ENCODE peak calls at places on chromosomes 13 and 19, in four cellular contexts. Y is choroid plexus epithelial cell, W is ascending aorta, Z is kidney epithelial cell. S is an unnamed sample.

GRCh38 chr19:30046522-30046921 is 104.5 kb downstream of the URI1 start:
- DNase-seq in Y (peak; percentile 78), W (no peak), Z (no peak), S (no peak)

GRCh38 chr19:8430650-8431049 is 14.1 kb upstream of the HNRNPM start:
- DNase-seq in Y (no peak), W (no peak), Z (no peak), S (no peak)

GRCh38 chr13:51315658-51316057 is 23.8 kb upstream of the SERPINE3 start:
- DNase-seq in Y (peak; percentile 63), W (no peak), Z (peak; percentile 50), S (no peak)

GRCh38 chr19:53511933-53512374 is 26.0 kb upstream of the ZNF331 start:
- DNase-seq in Y (peak; percentile 85), W (peak; percentile 74), Z (no peak), S (no peak)

GRCh38 chr13:42333613-42334328 is 61.8 kb downstream of the AKAP11 start:
- DNase-seq in Y (peak; percentile 84), W (no peak), Z (peak; percentile 4), S (no peak)

GRCh38 chr19:3977242-3978143 is 6.6 kb upstream of the DAPK3 start:
- DNase-seq in Y (no peak), W (no peak), Z (no peak), S (no peak)

GRCh38 chr13:51728972-51729371 is 75.0 kb downstream of the DHRS12 start:
- DNase-seq in Y (peak; percentile 93), W (no peak), Z (no peak), S (no peak)

GRCh38 chr19:22595918-22596341 is 38.2 kb upstream of the ZNF492 start:
- DNase-seq in Y (no peak), W (peak; percentile 82), Z (no peak), S (no peak)

GRCh38 chr13:89937420-89937819 is 1410.1 kb upstream of the MIR17HG start:
- DNase-seq in Y (no peak), W (no peak), Z (no peak), S (no peak)

GRCh38 chr19:50325310-50326100 is 3.7 kb downstream of the KCNC3 start:
- DNase-seq in Y (peak; percentile 53), W (no peak), Z (no peak), S (no peak)

GRCh38 chr13:107124129-107124718 is 556.3 kb upstream of the ARGLU1 start:
- DNase-seq in Y (peak; percentile 43), W (no peak), Z (no peak), S (no peak)

GRCh38 chr19:15469513-15470297 is 5.4 kb upstream of the RASAL3 start:
- DNase-seq in Y (no peak), W (no peak), Z (no peak), S (no peak)

GRCh38 chr19:11279505-11280236 is 16.3 kb upstream of the TSPAN16 start:
- DNase-seq in Y (no peak), W (no peak), Z (no peak), S (no peak)

GRCh38 chr19:496333-496634 is at the start of gene MADCAM1:
- DNase-seq in Y (no peak), W (no peak), Z (no peak), S (no peak)

GRCh38 chr19:30667227-30667626 is 295.0 kb downstream of the ZNF536 start:
- DNase-seq in Y (no peak), W (peak; percentile 37), Z (no peak), S (no peak)

GRCh38 chr19:51327066-51327985 is 14.6 kb downstream of the VSIG10L start:
- DNase-seq in Y (peak; percentile 60), W (no peak), Z (no peak), S (no peak)

GRCh38 chr13:52950436-52950960 is 78.1 kb upstream of the OLFM4 start:
- DNase-seq in Y (no peak), W (no peak), Z (no peak), S (no peak)

GRCh38 chr13:94534171-94534570 is 54.7 kb upstream of the DCT start:
- DNase-seq in Y (peak; percentile 9), W (no peak), Z (no peak), S (peak; percentile 1)

GRCh38 chr13:84661718-84662117 is 779.4 kb upstream of the SLITRK1 start:
- DNase-seq in Y (no peak), W (no peak), Z (no peak), S (no peak)

GRCh38 chr13:43473437-43473836 is 313.3 kb downstream of the ENOX1 start:
- DNase-seq in Y (no peak), W (no peak), Z (no peak), S (no peak)

GRCh38 chr19:3071764-3072163 is 9.5 kb upstream of the TLE5 start:
- DNase-seq in Y (no peak), W (no peak), Z (no peak), S (no peak)

GRCh38 chr13:112249644-112250610 is 126.2 kb upstream of the SPACA7 start:
- DNase-seq in Y (no peak), W (no peak), Z (no peak), S (no peak)

GRCh38 chr13:102878491-102878890 is 32.7 kb downstream of the ERCC5 start:
- DNase-seq in Y (peak; percentile 70), W (no peak), Z (no peak), S (no peak)

GRCh38 chr13:90591927-90592268 is 755.6 kb upstream of the MIR17HG start:
- DNase-seq in Y (no peak), W (no peak), Z (no peak), S (no peak)

GRCh38 chr13:64819081-64819480 is 2411.1 kb downstream of the PCDH9 start:
- DNase-seq in Y (peak; percentile 58), W (no peak), Z (no peak), S (no peak)

GRCh38 chr19:47560999-47561398 is 11.9 kb downstream of the ZNF541 start:
- DNase-seq in Y (no peak), W (no peak), Z (no peak), S (no peak)

GRCh38 chr19:52070496-52070895 is 21.9 kb upstream of the ZNF432 start:
- DNase-seq in Y (peak; percentile 92), W (no peak), Z (no peak), S (no peak)

GRCh38 chr19:50513746-50514345 is at the start of gene ASPDH:
- DNase-seq in Y (no peak), W (no peak), Z (no peak), S (no peak)

GRCh38 chr19:8028951-8029491 is 23.5 kb upstream of the CCL25 start:
- DNase-seq in Y (peak; percentile 52), W (no peak), Z (no peak), S (no peak)

GRCh38 chr19:32336259-32337111 is 8.9 kb upstream of the ZNF507 start:
- DNase-seq in Y (peak; percentile 81), W (no peak), Z (no peak), S (no peak)
- TF ChIP-seq CTCF in Y (peak; percentile 44), W (no peak), Z (no peak), S (peak; percentile 26)

GRCh38 chr19:45307361-45307760 is 15.3 kb downstream of the CKM start:
- DNase-seq in Y (no peak), W (no peak), Z (no peak), S (no peak)
- TF ChIP-seq CTCF in Y (no peak), W (no peak), Z (no peak), S (no peak)

GRCh38 chr13:38908574-38908973 is 82.1 kb downstream of the STOML3 start:
- DNase-seq in Y (no peak), W (no peak), Z (no peak), S (no peak)

DNA sequence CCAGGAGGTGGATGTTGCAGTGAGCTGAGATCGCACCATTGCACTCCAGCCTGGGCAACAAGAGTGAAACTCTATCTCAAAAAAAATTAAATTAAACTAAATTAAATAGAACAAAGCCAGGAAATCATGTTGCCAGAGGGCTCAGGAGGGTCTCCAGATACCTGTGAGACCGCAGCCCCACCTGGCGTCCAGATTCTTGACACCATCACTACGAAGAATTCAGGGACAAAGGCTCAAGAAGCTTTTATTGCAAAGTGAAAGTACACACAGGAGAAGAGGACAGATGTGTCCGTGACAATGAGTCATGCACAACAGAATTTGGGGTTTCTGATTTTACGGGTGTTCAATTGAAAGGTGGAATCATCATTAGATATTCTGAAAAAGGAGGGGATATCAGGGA is 76.6 kb downstream of the STOML3 start:
- DNase-seq in Y (no peak), W (no peak), Z (no peak), S (no peak)
- TF ChIP-seq CTCF in Y (no peak), W (no peak), Z (no peak), S (no peak)

GRCh38 chr19:58021541-58022282 is 12.1 kb upstream of the ZSCAN1 start:
- DNase-seq in Y (peak; percentile 55), W (peak; percentile 75), Z (no peak), S (no peak)
- TF ChIP-seq CTCF in Y (peak; percentile 54), W (peak; percentile 38), Z (peak; percentile 11), S (peak; percentile 41)

GRCh38 chr13:114064516-114065140 is 67.8 kb downstream of the RASA3 start:
- DNase-seq in Y (peak; percentile 60), W (no peak), Z (no peak), S (no peak)

GRCh38 chr13:114063545-114064515 is 68.6 kb downstream of the RASA3 start:
- DNase-seq in Y (peak; percentile 62), W (peak; percentile 86), Z (no peak), S (no peak)

GRCh38 chr13:114066956-114067355 is 65.5 kb downstream of the RASA3 start:
- DNase-seq in Y (no peak), W (no peak), Z (no peak), S (no peak)

GRCh38 chr13:114065926-114066774 is 66.3 kb downstream of the RASA3 start:
- DNase-seq in Y (no peak), W (no peak), Z (no peak), S (no peak)

GRCh38 chr13:114065141-114065925 is 67.1 kb downstream of the RASA3 start:
- DNase-seq in Y (peak; percentile 99), W (peak; percentile 95), Z (peak; percentile 89), S (peak; percentile 60)
- TF ChIP-seq CTCF in Y (no peak), W (no peak), Z (no peak), S (no peak)

GRCh38 chr19:49057636-49058234 is at the start of gene CGB7:
- DNase-seq in Y (peak; percentile 53), W (peak; percentile 74), Z (peak; percentile 25), S (no peak)
- TF ChIP-seq CTCF in Y (no peak), W (no peak), Z (no peak), S (no peak)